ENCODE peak calls at places on chromosomes 7 and 10, in six cellular contexts. One of them, this sample, is unnamed.
A peak's percentile ranks its signal among the peaks of the same experiment; 100 is the strongest.

GRCh38 chr10:102588875-102589274 is 55.4 kb upstream of the TRIM8 start:
- DNase-seq in left ventricle myocardium inferior: no peak
- DNase-seq in heart right ventricle: no peak
- DNase-seq in CD8-positive, alpha-beta T cell: no peak
- DNase-seq in kidney: no peak
- DNase-seq in adipocyte: no peak
- DNase-seq in this sample: no peak

GRCh38 chr10:60434418-60435046 is 44.9 kb upstream of the ANK3 start:
- DNase-seq in heart right ventricle: no peak
- DNase-seq in adipocyte: peak; percentile 83
- DNase-seq in CD8-positive, alpha-beta T cell: no peak
- DNase-seq in left ventricle myocardium inferior: no peak
- DNase-seq in kidney: no peak
- DNase-seq in this sample: peak; percentile 49

GRCh38 chr10:12707461-12708185 is 293.9 kb downstream of the CCDC3 start:
- DNase-seq in heart right ventricle: no peak
- DNase-seq in CD8-positive, alpha-beta T cell: no peak
- DNase-seq in left ventricle myocardium inferior: no peak
- DNase-seq in kidney: no peak
- DNase-seq in adipocyte: peak; percentile 90
- DNase-seq in this sample: peak; percentile 49

GRCh38 chr10:113226404-113226803 is 276.4 kb downstream of the TCF7L2 start:
- DNase-seq in left ventricle myocardium inferior: no peak
- DNase-seq in heart right ventricle: no peak
- DNase-seq in CD8-positive, alpha-beta T cell: no peak
- DNase-seq in adipocyte: no peak
- DNase-seq in kidney: no peak
- DNase-seq in this sample: no peak

GRCh38 chr7:17640730-17641377 is 299.4 kb downstream of the SNX13 start:
- DNase-seq in heart right ventricle: no peak
- DNase-seq in kidney: no peak
- DNase-seq in left ventricle myocardium inferior: no peak
- DNase-seq in CD8-positive, alpha-beta T cell: no peak
- DNase-seq in adipocyte: peak; percentile 59
- DNase-seq in this sample: peak; percentile 42

GRCh38 chr10:98610301-98610700 is 163.6 kb upstream of the HPS1 start:
- DNase-seq in kidney: no peak
- DNase-seq in heart right ventricle: no peak
- DNase-seq in left ventricle myocardium inferior: no peak
- DNase-seq in adipocyte: no peak
- DNase-seq in CD8-positive, alpha-beta T cell: no peak
- DNase-seq in this sample: no peak

GRCh38 chr10:101063548-101064414 is 2.0 kb downstream of the KAZALD1 start:
- DNase-seq in kidney: no peak
- DNase-seq in adipocyte: no peak
- DNase-seq in CD8-positive, alpha-beta T cell: no peak
- DNase-seq in left ventricle myocardium inferior: no peak
- DNase-seq in heart right ventricle: no peak
- DNase-seq in this sample: no peak

GRCh38 chr7:65809982-65810288 is 62.9 kb upstream of the VKORC1L1 start:
- DNase-seq in CD8-positive, alpha-beta T cell: no peak
- DNase-seq in adipocyte: no peak
- DNase-seq in kidney: no peak
- DNase-seq in heart right ventricle: no peak
- DNase-seq in left ventricle myocardium inferior: no peak
- DNase-seq in this sample: no peak

GRCh38 chr7:44150966-44151678 is 10.0 kb upstream of the MYL7 start:
- DNase-seq in kidney: no peak
- DNase-seq in heart right ventricle: no peak
- DNase-seq in adipocyte: no peak
- DNase-seq in left ventricle myocardium inferior: no peak
- DNase-seq in CD8-positive, alpha-beta T cell: no peak
- DNase-seq in this sample: no peak

GRCh38 chr10:67520924-67521520 is 175.0 kb downstream of the CTNNA3 start:
- DNase-seq in CD8-positive, alpha-beta T cell: peak; percentile 11
- DNase-seq in adipocyte: peak; percentile 79
- DNase-seq in heart right ventricle: no peak
- DNase-seq in left ventricle myocardium inferior: no peak
- DNase-seq in kidney: no peak
- DNase-seq in this sample: peak; percentile 29

DNA sequence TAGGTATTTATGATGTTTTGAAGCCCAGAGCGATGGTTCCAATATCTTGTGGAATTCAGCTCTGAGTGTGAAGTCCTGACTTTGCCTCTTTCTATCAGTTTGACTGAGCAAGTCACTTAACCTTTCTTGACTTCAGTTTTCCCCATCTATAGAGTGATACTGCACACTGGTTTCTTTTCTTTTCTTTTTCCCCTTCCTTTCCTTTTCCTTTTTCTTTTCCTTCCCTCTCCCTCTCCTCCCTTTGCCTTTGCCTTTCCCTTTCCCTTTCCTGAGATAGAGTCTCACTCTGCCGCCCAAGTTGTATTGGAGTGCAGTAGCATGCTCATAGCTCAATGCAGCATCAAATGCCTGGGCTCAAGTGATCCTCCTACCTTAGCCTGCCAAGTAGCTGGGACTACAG is 20.6 kb downstream of the SGPL1 start:
- DNase-seq in adipocyte: no peak
- DNase-seq in left ventricle myocardium inferior: no peak
- DNase-seq in heart right ventricle: no peak
- DNase-seq in kidney: no peak
- DNase-seq in CD8-positive, alpha-beta T cell: no peak
- DNase-seq in this sample: no peak
- H3K4me1 ChIP-seq in adipocyte: peaks cover 47% of the 10 kb centered on the region
- H3K4me1 ChIP-seq in left ventricle myocardium inferior: peaks cover 17% of the 10 kb centered on the region
- H3K4me1 ChIP-seq in heart right ventricle: peaks cover 5% of the 10 kb centered on the region
- H3K4me1 ChIP-seq in kidney: peaks cover 13% of the 10 kb centered on the region
- H3K4me1 ChIP-seq in CD8-positive, alpha-beta T cell: no peaks in the 10 kb centered on the region
- H3K4me1 ChIP-seq in this sample: peaks cover 3% of the 10 kb centered on the region

GRCh38 chr7:104980969-104981670 is 32.9 kb upstream of the KMT2E start:
- DNase-seq in heart right ventricle: no peak
- DNase-seq in CD8-positive, alpha-beta T cell: no peak
- DNase-seq in adipocyte: peak; percentile 93
- DNase-seq in left ventricle myocardium inferior: no peak
- DNase-seq in kidney: no peak
- DNase-seq in this sample: no peak
- H3K4me1 ChIP-seq in heart right ventricle: peaks cover 76% of the 10 kb centered on the region
- H3K4me1 ChIP-seq in CD8-positive, alpha-beta T cell: peaks cover 24% of the 10 kb centered on the region
- H3K4me1 ChIP-seq in adipocyte: peaks cover 90% of the 10 kb centered on the region
- H3K4me1 ChIP-seq in left ventricle myocardium inferior: peaks cover 73% of the 10 kb centered on the region
- H3K4me1 ChIP-seq in kidney: peaks cover 25% of the 10 kb centered on the region
- H3K4me1 ChIP-seq in this sample: peaks cover 17% of the 10 kb centered on the region

GRCh38 chr10:86861351-86861750 is 96.1 kb downstream of the MMRN2 start:
- DNase-seq in heart right ventricle: no peak
- DNase-seq in CD8-positive, alpha-beta T cell: no peak
- DNase-seq in adipocyte: no peak
- DNase-seq in kidney: no peak
- DNase-seq in left ventricle myocardium inferior: no peak
- DNase-seq in this sample: no peak
- H3K4me1 ChIP-seq in heart right ventricle: peaks cover 17% of the 10 kb centered on the region
- H3K4me1 ChIP-seq in CD8-positive, alpha-beta T cell: no peaks in the 10 kb centered on the region
- H3K4me1 ChIP-seq in adipocyte: peaks cover 13% of the 10 kb centered on the region
- H3K4me1 ChIP-seq in kidney: no peaks in the 10 kb centered on the region
- H3K4me1 ChIP-seq in left ventricle myocardium inferior: peaks cover 39% of the 10 kb centered on the region
- H3K4me1 ChIP-seq in this sample: peaks cover 5% of the 10 kb centered on the region

GRCh38 chr7:20331912-20332317 is 1.2 kb downstream of the ITGB8 start:
- DNase-seq in left ventricle myocardium inferior: no peak
- DNase-seq in heart right ventricle: no peak
- DNase-seq in kidney: no peak
- DNase-seq in CD8-positive, alpha-beta T cell: no peak
- DNase-seq in adipocyte: no peak
- DNase-seq in this sample: peak; percentile 54
- H3K4me1 ChIP-seq in left ventricle myocardium inferior: peaks cover 31% of the 10 kb centered on the region
- H3K4me1 ChIP-seq in heart right ventricle: peaks cover 11% of the 10 kb centered on the region
- H3K4me1 ChIP-seq in kidney: no peaks in the 10 kb centered on the region
- H3K4me1 ChIP-seq in CD8-positive, alpha-beta T cell: peaks cover 12% of the 10 kb centered on the region
- H3K4me1 ChIP-seq in adipocyte: peaks cover 10% of the 10 kb centered on the region
- H3K4me1 ChIP-seq in this sample: no peaks in the 10 kb centered on the region

GRCh38 chr10:7562026-7562425 is 104.7 kb downstream of the ITIH5 start:
- DNase-seq in kidney: no peak
- DNase-seq in heart right ventricle: no peak
- DNase-seq in CD8-positive, alpha-beta T cell: no peak
- DNase-seq in adipocyte: no peak
- DNase-seq in left ventricle myocardium inferior: no peak
- DNase-seq in this sample: no peak

GRCh38 chr10:7563368-7563767 is 103.4 kb downstream of the ITIH5 start:
- DNase-seq in kidney: peak; percentile 89
- DNase-seq in left ventricle myocardium inferior: peak; percentile 62
- DNase-seq in heart right ventricle: no peak
- DNase-seq in CD8-positive, alpha-beta T cell: no peak
- DNase-seq in adipocyte: peak; percentile 62
- DNase-seq in this sample: peak; percentile 62

GRCh38 chr10:7560519-7560918 is 106.2 kb downstream of the ITIH5 start:
- DNase-seq in kidney: no peak
- DNase-seq in CD8-positive, alpha-beta T cell: no peak
- DNase-seq in adipocyte: no peak
- DNase-seq in left ventricle myocardium inferior: no peak
- DNase-seq in heart right ventricle: no peak
- DNase-seq in this sample: no peak

GRCh38 chr10:7559447-7559846 is 107.3 kb downstream of the ITIH5 start:
- DNase-seq in kidney: no peak
- DNase-seq in adipocyte: peak; percentile 32
- DNase-seq in CD8-positive, alpha-beta T cell: no peak
- DNase-seq in heart right ventricle: no peak
- DNase-seq in left ventricle myocardium inferior: no peak
- DNase-seq in this sample: no peak

GRCh38 chr10:7561216-7561893 is 105.4 kb downstream of the ITIH5 start:
- DNase-seq in heart right ventricle: peak; percentile 80
- DNase-seq in left ventricle myocardium inferior: peak; percentile 88
- DNase-seq in CD8-positive, alpha-beta T cell: no peak
- DNase-seq in kidney: peak; percentile 84
- DNase-seq in adipocyte: peak; percentile 23
- DNase-seq in this sample: peak; percentile 25
- H3K4me1 ChIP-seq in heart right ventricle: peaks cover 25% of the 10 kb centered on the region
- H3K4me1 ChIP-seq in left ventricle myocardium inferior: peaks cover 41% of the 10 kb centered on the region
- H3K4me1 ChIP-seq in CD8-positive, alpha-beta T cell: no peaks in the 10 kb centered on the region
- H3K4me1 ChIP-seq in kidney: peaks cover 20% of the 10 kb centered on the region
- H3K4me1 ChIP-seq in adipocyte: peaks cover 57% of the 10 kb centered on the region
- H3K4me1 ChIP-seq in this sample: no peaks in the 10 kb centered on the region